ENCODE peak calls at places on chromosomes 13 and 19, in five cellular contexts. K is astrocyte of the spinal cord, F is heart right ventricle, T is AG04450, J is osteocyte. E is an unnamed sample.

GRCh38 chr19:32676186-32676894 is 692 bp downstream of the RGS9BP start:
- DNase-seq in K (no peak), F (peak), T (no peak), J (no peak), E (no peak)

GRCh38 chr13:22498006-22498405 is 682.8 kb upstream of the SGCG start:
- DNase-seq in K (no peak), F (no peak), T (no peak), J (no peak), E (no peak)

GRCh38 chr13:97225533-97225932 is 3.4 kb downstream of the MBNL2 start:
- DNase-seq in K (no peak), F (no peak), T (no peak), J (no peak), E (no peak)

GRCh38 chr19:13026478-13026999 is 31.3 kb downstream of the NFIX start:
- DNase-seq in K (no peak), F (no peak), T (no peak), J (no peak), E (peak)

GRCh38 chr13:110092869-110093268 is 214.1 kb downstream of the COL4A1 start:
- DNase-seq in K (no peak), F (no peak), T (no peak), J (no peak), E (no peak)

GRCh38 chr13:100707818-100708740 is 33.5 kb upstream of the TMTC4 start:
- DNase-seq in K (peak), F (no peak), T (no peak), J (no peak), E (peak)

GRCh38 chr19:48244289-48244688 is 11.4 kb downstream of the CARD8 start:
- DNase-seq in K (peak), F (no peak), T (no peak), J (no peak), E (no peak)

GRCh38 chr13:60226507-60226906 is 62.8 kb upstream of the DIAPH3 start:
- DNase-seq in K (peak), F (no peak), T (peak), J (no peak), E (no peak)

DNA sequence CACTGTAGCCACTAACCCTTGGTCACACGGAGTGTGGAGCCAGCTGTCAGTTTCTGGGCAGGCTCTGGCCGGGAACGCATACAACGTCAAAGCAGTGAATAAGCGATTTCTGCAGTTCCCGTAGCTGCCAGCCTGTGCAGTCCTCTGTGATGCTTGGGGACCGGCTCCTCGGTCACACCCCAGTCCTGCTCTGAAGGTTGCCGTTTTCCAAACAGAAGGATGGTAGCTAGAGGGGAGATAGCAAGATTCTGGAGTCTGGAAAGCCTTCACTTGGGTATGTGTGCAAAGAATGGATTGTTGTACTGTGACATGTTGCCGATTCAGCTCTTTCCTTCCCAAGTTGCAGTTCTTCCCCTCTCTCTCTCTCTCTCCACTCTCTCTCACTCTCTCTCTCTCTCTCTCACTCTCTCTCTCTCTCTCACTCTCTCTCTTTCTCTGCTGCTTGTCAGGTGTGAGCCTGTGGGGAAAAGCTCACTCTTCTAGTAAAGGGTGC is 38.7 kb upstream of the C1QTNF9 start:
- DNase-seq in K (peak), F (peak), T (no peak), J (no peak), E (no peak)
- TF ChIP-seq CTCF in K (no peak), F (no peak), T (no peak), J (no peak), E (no peak)

DNA sequence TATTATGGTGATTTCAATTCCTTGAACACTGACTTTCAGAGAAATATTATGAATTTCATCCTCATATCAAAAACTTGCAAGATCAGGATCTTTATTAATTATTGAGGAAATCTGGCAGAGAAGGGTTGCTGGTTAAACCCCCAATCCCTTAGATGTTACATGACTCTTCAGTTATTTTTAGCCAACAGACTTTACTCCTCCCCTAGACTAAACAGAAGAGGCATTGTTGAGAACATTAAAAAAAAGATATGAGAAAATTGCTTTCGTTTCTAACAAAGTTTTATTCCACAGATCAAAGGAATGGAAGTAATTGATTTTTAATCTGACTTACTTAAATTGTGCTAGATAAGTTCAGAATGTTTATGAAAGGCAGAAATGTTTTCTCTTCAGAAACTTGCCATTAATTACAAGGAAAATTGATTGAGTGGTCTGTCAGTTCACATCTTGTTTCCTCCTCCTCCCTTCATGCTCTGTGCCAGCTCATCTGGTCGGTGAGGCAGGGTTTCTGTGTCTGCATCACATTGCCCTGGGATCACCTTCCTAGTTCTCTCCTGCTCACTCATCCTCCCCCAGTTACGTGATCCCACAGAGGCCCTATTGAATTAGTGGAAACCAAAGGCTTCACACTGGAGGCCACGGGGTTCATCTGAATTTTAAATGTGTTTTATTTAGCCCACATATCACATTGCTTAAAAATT is 378.6 kb downstream of the LMO7 start:
- DNase-seq in K (peak), F (no peak), T (no peak), J (no peak), E (no peak)
- TF ChIP-seq CTCF in K (no peak), F (no peak), T (no peak), J (no peak), E (no peak)

DNA sequence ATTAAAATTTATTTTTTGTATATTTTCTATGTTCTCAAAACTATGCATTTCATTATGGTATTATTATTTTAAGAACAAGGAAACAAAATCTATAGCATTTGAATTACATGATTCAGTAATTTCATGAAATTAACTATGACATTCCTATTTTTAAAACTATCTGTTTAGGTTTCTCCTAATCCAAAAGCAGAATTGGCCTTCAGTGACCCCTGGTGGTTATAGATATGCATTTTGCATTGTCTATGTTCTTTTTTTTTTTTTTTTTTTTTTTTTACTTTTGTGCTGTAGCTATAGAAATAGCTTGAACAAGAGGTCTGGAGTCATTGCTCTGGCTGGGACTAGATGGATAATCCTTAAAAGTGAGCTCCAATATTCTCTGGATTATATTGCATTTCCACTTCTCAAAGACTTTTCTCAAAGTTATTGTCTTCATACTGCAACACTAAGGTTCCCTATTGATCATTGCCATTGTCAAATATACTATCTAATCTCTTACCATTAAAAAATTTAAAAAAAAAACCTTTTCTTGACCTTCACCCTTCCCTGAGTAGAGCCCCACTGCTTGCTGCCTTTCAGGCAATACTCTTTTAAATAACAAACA is 15.9 kb upstream of the DNAJC3 start:
- DNase-seq in K (peak), F (no peak), T (no peak), J (no peak), E (no peak)
- TF ChIP-seq CTCF in K (peak), F (peak), T (peak), J (peak), E (peak)

GRCh38 chr19:52535831-52536800 is 8.6 kb downstream of the ZNF808 start:
- DNase-seq in K (peak), F (peak), T (peak), J (peak), E (no peak)
- TF ChIP-seq CTCF in K (peak), F (peak), T (no peak), J (peak), E (peak)

GRCh38 chr19:5713228-5713627 is 6.7 kb downstream of the LONP1 start:
- DNase-seq in K (no peak), F (no peak), T (no peak), J (no peak), E (no peak)
- TF ChIP-seq CTCF in K (no peak), F (no peak), T (no peak), J (no peak), E (no peak)

DNA sequence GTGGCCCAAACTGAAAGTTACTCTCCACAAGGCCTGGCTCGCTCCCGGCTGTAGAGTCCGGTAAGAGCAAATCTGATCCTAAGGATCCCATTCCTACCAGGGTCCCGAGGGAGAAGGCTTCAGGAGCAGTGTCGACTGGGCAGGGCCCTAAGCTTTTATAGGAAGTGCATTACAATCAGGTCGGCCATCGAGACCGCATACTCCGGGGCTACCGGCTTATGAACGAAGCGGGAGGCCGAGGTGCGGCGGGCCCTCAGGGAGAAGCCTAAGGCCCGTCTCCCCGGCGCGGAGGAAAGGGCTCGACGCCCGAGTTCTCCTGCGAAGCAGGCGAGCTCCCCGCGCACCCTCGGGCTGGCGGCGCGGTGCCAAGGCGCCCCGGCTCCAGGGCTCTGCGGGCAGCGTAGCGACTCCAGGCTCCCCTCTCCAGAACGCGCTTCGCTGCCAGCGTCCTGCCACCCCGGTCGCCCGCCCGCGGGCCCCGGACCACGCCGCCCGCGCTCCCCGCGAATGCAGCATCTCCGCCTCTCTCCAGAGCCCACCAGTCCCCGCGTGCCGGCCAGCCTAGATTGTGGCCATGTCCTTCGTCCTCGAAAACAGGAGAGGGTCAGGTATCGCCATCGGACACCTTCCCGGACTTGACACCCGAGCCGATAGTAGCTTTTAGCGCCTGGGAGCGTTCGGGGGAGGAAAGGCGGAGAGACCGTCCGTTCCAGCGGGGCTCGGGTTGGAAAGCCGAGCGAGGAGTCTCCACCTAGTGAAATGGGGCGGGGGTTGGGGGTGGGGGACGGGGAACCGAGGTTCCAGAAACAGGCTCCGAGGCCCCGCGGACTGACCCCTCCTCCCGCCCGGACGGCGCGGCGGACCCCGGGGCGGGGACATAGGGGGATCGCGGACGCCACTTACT is 1.3 kb downstream of the EFNB2 start:
- DNase-seq in K (peak), F (peak), T (peak), J (peak), E (no peak)
- TF ChIP-seq CTCF in K (peak), F (no peak), T (no peak), J (no peak), E (peak)

DNA sequence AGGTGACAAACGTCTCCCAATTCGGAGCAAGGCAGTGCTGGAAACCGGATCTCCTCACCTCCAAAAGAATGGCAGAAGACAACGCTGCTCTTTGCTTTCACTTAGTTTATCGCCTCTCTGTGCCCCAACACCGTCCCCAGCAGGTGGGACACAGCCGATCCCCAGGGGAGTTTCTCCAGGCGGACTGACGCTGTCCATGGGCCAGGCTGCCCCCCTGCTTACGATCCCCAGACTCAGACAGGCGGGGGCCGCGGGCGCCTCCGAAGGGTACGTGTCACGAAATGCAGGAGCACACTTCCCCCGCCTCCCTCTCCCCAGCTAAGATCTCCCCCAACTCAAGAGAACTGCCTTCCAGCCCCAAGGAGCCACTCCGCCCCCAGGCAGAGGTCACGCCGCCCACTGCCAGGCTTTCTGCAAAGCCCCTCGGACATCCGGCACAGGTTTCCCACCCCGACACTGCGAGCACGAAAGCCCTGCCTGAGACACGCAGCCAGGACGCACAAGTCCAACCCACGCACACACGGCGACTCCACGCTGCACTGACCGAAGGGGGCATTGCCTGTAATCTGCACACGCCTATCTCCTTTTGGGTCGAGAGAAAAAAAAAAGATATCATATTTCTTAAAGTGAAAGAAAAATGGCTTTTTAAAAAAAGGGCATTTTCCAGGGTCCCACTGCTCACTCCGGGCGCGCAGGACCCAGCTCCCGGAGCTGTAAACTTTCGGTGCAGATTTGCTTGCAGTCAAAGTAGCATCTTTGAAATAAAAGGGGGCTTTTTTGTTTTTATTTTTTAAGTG is 1.9 kb downstream of the SPRY2 start:
- DNase-seq in K (peak), F (peak), T (peak), J (peak), E (no peak)
- TF ChIP-seq CTCF in K (peak), F (no peak), T (peak), J (peak), E (no peak)

GRCh38 chr19:18605196-18605545 is 1.4 kb downstream of the CRLF1 start:
- DNase-seq in K (no peak), F (no peak), T (no peak), J (no peak), E (no peak)

GRCh38 chr19:18604820-18605159 is 1.8 kb downstream of the CRLF1 start:
- DNase-seq in K (no peak), F (no peak), T (no peak), J (no peak), E (no peak)

GRCh38 chr19:18603958-18604819 is 2.4 kb downstream of the CRLF1 start:
- DNase-seq in K (no peak), F (no peak), T (no peak), J (no peak), E (no peak)

GRCh38 chr19:18601875-18602274 is 4.7 kb downstream of the CRLF1 start:
- DNase-seq in K (no peak), F (no peak), T (no peak), J (no peak), E (no peak)

GRCh38 chr19:18603255-18603957 is 3.2 kb downstream of the CRLF1 start:
- DNase-seq in K (peak), F (no peak), T (no peak), J (no peak), E (no peak)
- TF ChIP-seq CTCF in K (peak), F (no peak), T (peak), J (no peak), E (peak)

GRCh38 chr19:49761625-49762311 is 1.3 kb downstream of the TSKS start:
- DNase-seq in K (peak), F (peak), T (no peak), J (no peak), E (no peak)
- TF ChIP-seq CTCF in K (peak), F (peak), T (peak), J (peak), E (peak)

DNA sequence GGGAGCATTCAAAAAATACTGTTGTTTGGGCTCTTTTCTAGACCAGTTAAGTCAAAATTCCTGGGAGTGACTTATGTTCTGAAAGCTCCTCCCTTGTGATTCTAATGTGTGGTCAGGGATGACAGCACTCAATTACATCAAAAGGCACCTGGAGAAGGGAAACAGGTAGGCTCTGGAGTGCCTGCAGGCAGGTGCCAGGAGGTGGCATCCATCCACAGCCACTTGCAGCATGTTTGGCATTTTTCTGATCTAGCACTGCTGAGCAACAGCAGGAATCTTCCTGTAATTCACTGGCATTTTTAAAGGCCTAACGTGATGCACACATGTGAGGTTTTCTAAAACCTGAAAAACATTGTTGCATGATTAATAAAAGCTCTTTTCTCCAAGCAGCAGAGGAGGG is 94.6 kb downstream of the CCNA1 start:
- DNase-seq in K (no peak), F (no peak), T (no peak), J (no peak), E (no peak)
- TF ChIP-seq CTCF in K (no peak), F (no peak), T (no peak), J (no peak), E (no peak)

E was measured in kidney epithelial cell.